ENCODE peak calls at places on chromosomes 11 and 22, in five cellular contexts. Q is CD4-positive, alpha-beta T cell; M is WERI-Rb-1; H is HFFc6; Y is Jurkat, Clone E6-1. W is an unnamed sample.

GRCh38 chr22:26673485-26673884 is 16.1 kb downstream of the MIAT start:
- DNase-seq in Q (peak; percentile 44), H (no peak), Y (no peak), M (no peak), W (no peak)

GRCh38 chr11:120871924-120872323 is 152.0 kb upstream of the TBCEL start:
- DNase-seq in H (no peak), Y (no peak), Q (no peak), M (no peak), W (no peak)

GRCh38 chr22:40593460-40594273 is 42.9 kb downstream of the MRTFA start:
- DNase-seq in Y (no peak), M (no peak), Q (no peak), H (no peak), W (no peak)

GRCh38 chr22:31995046-31995445 is 48.0 kb upstream of the SLC5A1 start:
- DNase-seq in M (no peak), Q (no peak), H (no peak), Y (no peak), W (no peak)

GRCh38 chr22:44116331-44116730 is 64.4 kb upstream of the PARVG start:
- DNase-seq in H (no peak), Q (no peak), Y (no peak), M (no peak), W (no peak)

GRCh38 chr11:45412033-45412432 is 125.9 kb upstream of the SYT13 start:
- DNase-seq in Y (no peak), H (no peak), M (peak; percentile 25), Q (no peak), W (no peak)

GRCh38 chr22:23203452-23204124 is 23.3 kb downstream of the BCR start:
- DNase-seq in Q (no peak), Y (no peak), H (no peak), M (no peak), W (no peak)

GRCh38 chr11:107780775-107781174 is 68.9 kb upstream of the SLN start:
- DNase-seq in M (no peak), H (no peak), Q (no peak), Y (no peak), W (no peak)

GRCh38 chr11:78049348-78049747 is 14.3 kb upstream of the THRSP start:
- DNase-seq in H (no peak), M (no peak), Q (no peak), Y (no peak), W (no peak)

GRCh38 chr11:61693897-61694840 is 14.0 kb downstream of the DAGLA start:
- DNase-seq in Y (no peak), H (no peak), M (no peak), Q (no peak), W (no peak)

GRCh38 chr11:66317766-66318575 is 1.1 kb upstream of the CD248 start:
- DNase-seq in H (peak; percentile 61), Q (peak; percentile 49), M (peak; percentile 57), Y (peak; percentile 94), W (peak; percentile 70)

GRCh38 chr11:102879801-102880200 is 5.0 kb upstream of the MMP12 start:
- DNase-seq in H (no peak), Q (no peak), Y (no peak), M (no peak), W (no peak)

GRCh38 chr22:27748355-27749168 is 53.0 kb downstream of the MN1 start:
- DNase-seq in H (no peak), Q (no peak), M (peak; percentile 19), Y (no peak), W (no peak)

GRCh38 chr11:114208371-114208770 is 87.8 kb upstream of the NNMT start:
- DNase-seq in Y (peak; percentile 54), Q (no peak), H (no peak), M (no peak), W (no peak)

GRCh38 chr11:69915501-69916250 is 96.5 kb upstream of the FGF3 start:
- DNase-seq in Y (peak; percentile 34), M (peak; percentile 85), Q (peak; percentile 44), H (peak; percentile 55), W (no peak)

GRCh38 chr11:33329705-33330329 is 72.6 kb downstream of the HIPK3 start:
- DNase-seq in M (peak; percentile 58), H (peak; percentile 63), Y (peak; percentile 56), Q (peak; percentile 38), W (peak; percentile 66)

GRCh38 chr11:30435488-30435887 is 112.6 kb downstream of the ARL14EP start:
- DNase-seq in M (no peak), Y (no peak), H (no peak), Q (no peak), W (no peak)

GRCh38 chr11:20668410-20668809 is 976 bp upstream of the NELL1 start:
- DNase-seq in H (no peak), Q (no peak), Y (no peak), M (no peak), W (no peak)

GRCh38 chr11:4672470-4672869 is 25.2 kb downstream of the OR51E2 start:
- DNase-seq in Y (no peak), M (no peak), H (no peak), Q (no peak), W (no peak)

GRCh38 chr11:57812634-57813033 is 51.0 kb downstream of the CTNND1 start:
- DNase-seq in M (no peak), Q (no peak), H (no peak), Y (no peak), W (no peak)

GRCh38 chr11:19394525-19395016 is 153.8 kb upstream of the E2F8 start:
- DNase-seq in H (no peak), M (no peak), Y (peak; percentile 73), Q (no peak), W (no peak)

GRCh38 chr11:59273008-59273841 is 60.5 kb upstream of the MPEG1 start:
- DNase-seq in Y (no peak), H (no peak), M (no peak), Q (no peak), W (no peak)

GRCh38 chr22:41822289-41823057 is 10.4 kb upstream of the SREBF2 start:
- DNase-seq in M (no peak), H (peak; percentile 74), Q (no peak), Y (peak; percentile 71), W (peak; percentile 70)

GRCh38 chr11:78564037-78564888 is 10.4 kb downstream of the NARS2 start:
- DNase-seq in Y (peak; percentile 63), H (peak; percentile 67), Q (no peak), M (peak; percentile 19), W (peak; percentile 83)

W was measured in T-helper 2 cell.